ENCODE peak calls at places on chromosomes 7 and 10, in six cellular contexts. Y, C, I, J, S and Z are unnamed samples.

GRCh38 chr7:1459930-1460756 is 873 bp upstream of the MICALL2 start:
- DNase-seq in I (no peak), Y (peak), J (no peak), C (no peak), S (no peak), Z (peak)

GRCh38 chr10:103598654-103599115 is 105.2 kb downstream of the NEURL1 start:
- DNase-seq in Y (peak), J (no peak), S (peak), I (peak), C (peak), Z (peak)

GRCh38 chr10:97169911-97170693 is 15.7 kb downstream of the SLIT1 start:
- DNase-seq in S (no peak), I (no peak), J (no peak), Y (no peak), C (no peak), Z (no peak)

GRCh38 chr7:77308792-77309191 is 107.4 kb downstream of the GSAP start:
- DNase-seq in I (no peak), C (no peak), S (no peak), Y (no peak), J (no peak), Z (no peak)

GRCh38 chr7:44966731-44967538 is 11.9 kb downstream of the MYO1G start:
- DNase-seq in I (peak), J (no peak), Y (no peak), C (no peak), S (no peak), Z (no peak)

GRCh38 chr7:114952296-114952695 is 30.4 kb downstream of the MDFIC start:
- DNase-seq in J (no peak), C (no peak), Y (no peak), S (no peak), I (no peak), Z (no peak)

GRCh38 chr10:33215635-33216034 is 118.8 kb downstream of the NRP1 start:
- DNase-seq in Y (no peak), C (no peak), S (no peak), I (no peak), J (no peak), Z (no peak)

GRCh38 chr7:79055722-79056415 is 397.6 kb downstream of the MAGI2 start:
- DNase-seq in I (no peak), Y (no peak), C (no peak), S (peak), J (no peak), Z (no peak)

GRCh38 chr10:70694410-70695179 is 22.3 kb downstream of the ADAMTS14 start:
- DNase-seq in I (no peak), J (no peak), S (no peak), C (peak), Y (no peak), Z (no peak)

GRCh38 chr10:129707406-129708388 is 240.7 kb downstream of the MGMT start:
- DNase-seq in J (no peak), I (peak), S (no peak), C (peak), Y (peak), Z (no peak)

GRCh38 chr10:7567896-7568295 is 98.9 kb downstream of the ITIH5 start:
- DNase-seq in J (no peak), S (no peak), Y (no peak), I (no peak), C (no peak), Z (no peak)

GRCh38 chr10:113411456-113411855 is 141.4 kb upstream of the HABP2 start:
- DNase-seq in J (no peak), S (no peak), Y (no peak), I (no peak), C (no peak), Z (no peak)

GRCh38 chr7:132416395-132416794 is 159.9 kb downstream of the PLXNA4 start:
- DNase-seq in Y (no peak), J (no peak), I (no peak), C (no peak), S (no peak), Z (no peak)

GRCh38 chr7:5419523-5420107 is 4.0 kb downstream of the TNRC18 start:
- DNase-seq in S (peak), J (no peak), Y (no peak), C (no peak), I (no peak), Z (peak)